ENCODE peak calls at places on chromosome 5, in eight cellular contexts. D, N, P, M, T, R, F and Q are unnamed samples.

GRCh38 chr5:127031147-127031862 is 947 bp upstream of the MARCHF3 start:
- DNase-seq in M (no peak), P (no peak), N (no peak), D (no peak), T (no peak), F (peak; percentile 62), R (no peak), Q (no peak)

GRCh38 chr5:180642181-180643140 is 6.9 kb downstream of the FLT4 start:
- DNase-seq in D (no peak), R (no peak), P (no peak), F (no peak), T (no peak), N (no peak), M (peak; percentile 8), Q (no peak)

GRCh38 chr5:167816354-167816753 is 475.1 kb upstream of the WWC1 start:
- DNase-seq in N (no peak), M (no peak), T (no peak), R (peak; percentile 60), P (no peak), D (no peak), F (no peak), Q (no peak)

GRCh38 chr5:112933651-112934365 is 11.8 kb upstream of the REEP5 start:
- DNase-seq in P (no peak), M (no peak), D (no peak), T (no peak), F (no peak), R (peak; percentile 83), N (no peak), Q (no peak)

GRCh38 chr5:12343543-12343942 is 439.3 kb upstream of the CTNND2 start:
- DNase-seq in P (no peak), T (no peak), N (no peak), M (no peak), F (no peak), R (no peak), D (no peak), Q (no peak)

GRCh38 chr5:6359534-6359933 is 18.8 kb downstream of the MED10 start:
- DNase-seq in F (no peak), P (no peak), M (no peak), R (no peak), D (no peak), N (no peak), T (no peak), Q (no peak)

GRCh38 chr5:37075399-37075950 is 173.7 kb downstream of the CPLANE1 start:
- DNase-seq in F (no peak), R (peak; percentile 16), N (peak; percentile 22), D (no peak), P (no peak), T (no peak), M (no peak), Q (no peak)

GRCh38 chr5:88776692-88777091 is 106.3 kb downstream of the MEF2C start:
- DNase-seq in N (no peak), F (no peak), P (no peak), R (no peak), D (no peak), M (no peak), T (no peak), Q (no peak)

GRCh38 chr5:139416651-139417050 is 12.8 kb upstream of the SPATA24 start:
- DNase-seq in F (no peak), T (no peak), N (no peak), M (no peak), P (no peak), R (no peak), D (no peak), Q (no peak)

GRCh38 chr5:171580506-171581265 is 161.2 kb downstream of the FGF18 start:
- DNase-seq in R (peak; percentile 49), D (peak; percentile 27), T (no peak), N (no peak), M (no peak), F (no peak), P (no peak), Q (no peak)

GRCh38 chr5:80254767-80255424 is 952 bp downstream of the SERINC5 start:
- DNase-seq in D (peak; percentile 30), F (no peak), T (no peak), P (peak; percentile 19), R (no peak), N (no peak), M (no peak), Q (no peak)

GRCh38 chr5:6632324-6632930 is 417 bp downstream of the NSUN2 start:
- DNase-seq in P (no peak), N (no peak), M (no peak), F (peak; percentile 59), D (peak; percentile 22), R (peak; percentile 31), T (peak; percentile 33), Q (no peak)

GRCh38 chr5:6202615-6203365 is 175.6 kb downstream of the MED10 start:
- DNase-seq in P (no peak), M (no peak), N (no peak), D (no peak), F (peak; percentile 78), R (no peak), T (no peak), Q (no peak)

GRCh38 chr5:110815916-110816605 is 77.3 kb downstream of the SLC25A46 start:
- DNase-seq in P (no peak), F (no peak), R (no peak), D (peak; percentile 53), T (no peak), M (no peak), N (no peak), Q (no peak)

GRCh38 chr5:157886796-157887380 is 27.9 kb upstream of the CLINT1 start:
- DNase-seq in M (no peak), N (no peak), D (no peak), R (no peak), T (no peak), P (no peak), F (no peak), Q (no peak)

GRCh38 chr5:78647411-78647818 is 1.2 kb downstream of the LHFPL2 start:
- DNase-seq in M (no peak), F (peak; percentile 35), N (no peak), P (peak; percentile 25), R (peak; percentile 22), D (peak; percentile 34), T (no peak), Q (no peak)

GRCh38 chr5:147690595-147690994 is 91.9 kb downstream of the JAKMIP2 start:
- DNase-seq in T (no peak), F (peak; percentile 78), D (no peak), N (no peak), P (no peak), M (no peak), R (no peak), Q (peak; percentile 25)

GRCh38 chr5:168368854-168369253 is 77.4 kb downstream of the WWC1 start:
- DNase-seq in T (no peak), N (no peak), F (no peak), D (no peak), R (no peak), P (no peak), M (no peak), Q (no peak)

GRCh38 chr5:60929024-60929423 is 15.8 kb downstream of the ERCC8 start:
- DNase-seq in R (no peak), P (no peak), T (no peak), D (no peak), M (no peak), N (no peak), F (peak; percentile 19), Q (no peak)

GRCh38 chr5:138186002-138186447 is 7.1 kb downstream of the KIF20A start:
- DNase-seq in N (no peak), F (no peak), D (no peak), R (no peak), M (no peak), P (no peak), T (no peak), Q (no peak)

GRCh38 chr5:132866342-132867045 is at the start of the genes GDF9 and UQCRQ:
- DNase-seq in M (peak; percentile 95), F (peak; percentile 100), D (peak; percentile 99), P (peak; percentile 96), N (peak; percentile 97), R (peak; percentile 100), T (peak; percentile 98), Q (peak; percentile 98)

GRCh38 chr5:144267961-144268513 is 97.4 kb downstream of the KCTD16 start:
- DNase-seq in D (no peak), F (no peak), T (no peak), M (no peak), N (no peak), R (no peak), P (no peak), Q (no peak)

GRCh38 chr5:64671678-64672077 is 18.6 kb upstream of the SHISAL2B start:
- DNase-seq in N (no peak), P (no peak), R (no peak), F (no peak), M (no peak), T (no peak), D (no peak), Q (no peak)

GRCh38 chr5:1274471-1274870 is 20.4 kb downstream of the TERT start:
- DNase-seq in R (no peak), T (no peak), D (no peak), M (no peak), F (no peak), N (no peak), P (no peak), Q (no peak)
- H3K4me3 ChIP-seq in R (no peak overlapping the region), T (no peak overlapping the region), D (no peak overlapping the region), M (no peak overlapping the region), F (no peak overlapping the region), N (no peak overlapping the region), P (no peak overlapping the region), Q (no peak overlapping the region)

GRCh38 chr5:154222414-154222813 is 31.9 kb downstream of the GALNT10 start:
- DNase-seq in T (no peak), F (no peak), N (no peak), M (no peak), P (no peak), R (no peak), D (no peak), Q (no peak)
- TF ChIP-seq CTCF in T (no peak), F (no peak), N (no peak), M (no peak), P (no peak), R (no peak), D (no peak), Q (no peak)

DNA sequence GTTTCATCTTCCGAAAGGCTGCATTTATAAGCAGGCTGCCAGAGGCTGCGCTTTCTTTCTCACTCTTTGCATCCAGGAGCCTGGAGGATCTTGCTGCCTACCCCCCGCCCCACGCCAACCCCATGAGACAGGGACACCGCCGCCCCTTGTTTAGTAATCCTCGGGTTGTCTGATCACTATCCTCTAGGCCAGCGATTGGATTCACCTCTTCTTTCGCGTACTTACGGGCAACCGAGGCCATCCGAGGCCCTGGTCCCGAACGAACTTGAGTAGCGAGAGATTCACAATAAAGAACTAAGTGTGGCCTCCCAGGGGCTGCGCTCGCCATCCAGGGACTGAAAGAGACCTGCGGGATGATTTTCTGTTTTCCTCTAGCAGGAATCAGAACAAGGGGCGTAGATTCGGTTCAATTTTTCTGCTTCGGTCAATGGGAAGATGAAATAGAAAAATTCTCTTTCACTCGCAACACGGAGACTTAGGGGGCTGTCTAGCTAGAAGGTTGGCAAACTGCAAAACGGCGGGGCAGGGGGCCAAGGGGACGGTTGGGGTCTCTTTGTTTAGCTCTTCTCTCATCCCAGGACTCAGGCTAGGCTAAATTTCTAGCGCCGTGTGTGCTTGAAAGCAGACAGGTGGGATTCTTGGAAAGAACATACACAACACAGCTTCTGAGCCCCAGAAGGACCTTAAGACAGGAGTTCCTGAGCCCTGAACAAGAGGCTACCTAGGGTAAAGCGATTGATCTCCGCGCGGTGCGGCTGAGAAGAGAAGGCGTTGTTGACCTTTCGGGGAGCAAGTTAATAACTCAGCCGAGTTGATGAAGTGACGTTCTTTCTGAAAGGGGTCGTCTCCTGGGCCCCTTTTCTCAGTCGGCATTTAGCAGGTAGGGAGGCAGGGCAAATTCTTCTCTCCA is 5.8 kb upstream of the ISL1 start:
- DNase-seq in D (no peak), N (no peak), R (no peak), P (no peak), F (peak; percentile 71), M (no peak), T (no peak), Q (no peak)
- H3K4me3 ChIP-seq in D (no peak overlapping the region), N (no peak overlapping the region), R (no peak overlapping the region), P (no peak overlapping the region), F (peak overlapping the region; percentile 59), M (no peak overlapping the region), T (no peak overlapping the region), Q (no peak overlapping the region)

GRCh38 chr5:160199410-160199911 is 29.8 kb upstream of the FABP6 start:
- DNase-seq in F (peak; percentile 83), M (peak; percentile 74), P (peak; percentile 53), R (peak; percentile 28), T (peak; percentile 70), D (peak; percentile 35), N (no peak), Q (no peak)
- TF ChIP-seq CTCF in F (peak; percentile 93), M (peak; percentile 74), P (peak; percentile 98), R (peak; percentile 43), T (peak; percentile 72), D (peak; percentile 54), N (peak; percentile 85), Q (peak; percentile 46)